ENCODE peak calls at places on chromosomes 2 and 18, in six cellular contexts. M is effector memory CD4-positive, alpha-beta T cell; H is SJSA1; K is CD4-positive, CD25-positive, alpha-beta regulatory T cell; V is MM.1S; W is transverse colon. J is an unnamed sample. For H3K9me3, the result is how much of the 10 kb centered on the place peaks cover.

GRCh38 chr18:5582054-5582453 is 38.3 kb upstream of the EPB41L3 start:
- DNase-seq in K (no peak), W (no peak), M (no peak), H (peak), V (no peak), J (no peak)

GRCh38 chr18:49884959-49885358 is 71.6 kb upstream of the ACAA2 start:
- DNase-seq in M (no peak), W (no peak), H (no peak), V (no peak), K (no peak), J (no peak)

GRCh38 chr2:119383410-119384140 is 16.8 kb downstream of the DBI start:
- DNase-seq in H (no peak), M (no peak), K (no peak), W (no peak), V (no peak), J (no peak)

GRCh38 chr18:48973731-48974130 is 23.0 kb upstream of the SMAD7 start:
- DNase-seq in M (no peak), V (no peak), W (peak), K (no peak), H (no peak), J (no peak)

GRCh38 chr18:60413944-60414547 is 41.5 kb upstream of the MC4R start:
- DNase-seq in H (no peak), M (no peak), V (no peak), W (peak), K (no peak), J (no peak)

GRCh38 chr2:222897898-222898297 is 37.1 kb downstream of the ACSL3 start:
- DNase-seq in V (no peak), M (no peak), W (no peak), H (no peak), K (no peak), J (no peak)

GRCh38 chr18:3340015-3340681 is 78.2 kb downstream of the MYL12B start:
- DNase-seq in K (no peak), V (no peak), M (no peak), W (no peak), H (no peak), J (no peak)

GRCh38 chr18:75204978-75205759 is 3.8 kb downstream of the PTGR3 start:
- DNase-seq in M (no peak), W (no peak), K (no peak), H (no peak), V (no peak), J (no peak)

GRCh38 chr2:61512768-61513398 is 25.3 kb downstream of the XPO1 start:
- DNase-seq in K (no peak), H (no peak), W (peak), V (no peak), M (no peak), J (no peak)

GRCh38 chr2:128623776-128624424 is 305.2 kb upstream of the HS6ST1 start:
- DNase-seq in H (peak), M (no peak), W (no peak), V (peak), K (no peak), J (no peak)

GRCh38 chr2:121626777-121627524 is 22.3 kb downstream of the CLASP1 start:
- DNase-seq in H (no peak), W (peak), M (no peak), K (no peak), V (no peak), J (no peak)

GRCh38 chr18:41657189-41657588 is 297.8 kb upstream of the PIK3C3 start:
- DNase-seq in W (no peak), M (no peak), V (no peak), H (no peak), K (no peak), J (no peak)

GRCh38 chr2:219060821-219061791 is at the start of gene IHH:
- DNase-seq in K (no peak), V (no peak), W (peak), M (no peak), H (no peak), J (no peak)

GRCh38 chr18:36663312-36663711 is 165.5 kb downstream of the TPGS2 start:
- DNase-seq in V (no peak), H (no peak), K (no peak), M (no peak), W (no peak), J (no peak)

GRCh38 chr18:59249186-59249774 is 24.0 kb downstream of the RAX start:
- DNase-seq in W (peak), M (no peak), H (peak), V (peak), K (no peak), J (no peak)

GRCh38 chr2:1601064-1601405 is 143.3 kb downstream of the PXDN start:
- DNase-seq in H (no peak), V (no peak), W (no peak), K (no peak), M (no peak), J (no peak)

GRCh38 chr2:149068996-149069888 is 30.7 kb downstream of the LYPD6B start:
- DNase-seq in H (peak), K (no peak), V (no peak), W (no peak), M (peak), J (no peak)

GRCh38 chr2:14231499-14231898 is 401.0 kb upstream of the LRATD1 start:
- DNase-seq in M (no peak), V (no peak), K (no peak), H (no peak), W (no peak), J (no peak)

GRCh38 chr2:226187601-226188000 is 612.0 kb downstream of the IRS1 start:
- DNase-seq in V (no peak), M (no peak), K (no peak), H (peak), W (no peak), J (no peak)

GRCh38 chr18:68714356-68714706 is 577 bp downstream of the TMX3 start:
- DNase-seq in M (no peak), V (peak), H (no peak), W (peak), K (peak), J (no peak)

GRCh38 chr18:50610349-50610748 is 50.5 kb downstream of the MAPK4 start:
- DNase-seq in V (no peak), K (no peak), H (no peak), M (no peak), W (no peak), J (no peak)

GRCh38 chr2:184877909-184878308 is 279.6 kb downstream of the ZNF804A start:
- DNase-seq in K (no peak), V (no peak), H (no peak), W (no peak), M (no peak), J (no peak)

GRCh38 chr2:30984141-30984540 is 154.1 kb downstream of the GALNT14 start:
- DNase-seq in V (no peak), M (no peak), H (no peak), W (no peak), K (no peak), J (no peak)

GRCh38 chr2:18266188-18266587 is 294.3 kb downstream of the RDH14 start:
- DNase-seq in K (no peak), W (no peak), M (no peak), V (no peak), H (no peak), J (no peak)

DNA sequence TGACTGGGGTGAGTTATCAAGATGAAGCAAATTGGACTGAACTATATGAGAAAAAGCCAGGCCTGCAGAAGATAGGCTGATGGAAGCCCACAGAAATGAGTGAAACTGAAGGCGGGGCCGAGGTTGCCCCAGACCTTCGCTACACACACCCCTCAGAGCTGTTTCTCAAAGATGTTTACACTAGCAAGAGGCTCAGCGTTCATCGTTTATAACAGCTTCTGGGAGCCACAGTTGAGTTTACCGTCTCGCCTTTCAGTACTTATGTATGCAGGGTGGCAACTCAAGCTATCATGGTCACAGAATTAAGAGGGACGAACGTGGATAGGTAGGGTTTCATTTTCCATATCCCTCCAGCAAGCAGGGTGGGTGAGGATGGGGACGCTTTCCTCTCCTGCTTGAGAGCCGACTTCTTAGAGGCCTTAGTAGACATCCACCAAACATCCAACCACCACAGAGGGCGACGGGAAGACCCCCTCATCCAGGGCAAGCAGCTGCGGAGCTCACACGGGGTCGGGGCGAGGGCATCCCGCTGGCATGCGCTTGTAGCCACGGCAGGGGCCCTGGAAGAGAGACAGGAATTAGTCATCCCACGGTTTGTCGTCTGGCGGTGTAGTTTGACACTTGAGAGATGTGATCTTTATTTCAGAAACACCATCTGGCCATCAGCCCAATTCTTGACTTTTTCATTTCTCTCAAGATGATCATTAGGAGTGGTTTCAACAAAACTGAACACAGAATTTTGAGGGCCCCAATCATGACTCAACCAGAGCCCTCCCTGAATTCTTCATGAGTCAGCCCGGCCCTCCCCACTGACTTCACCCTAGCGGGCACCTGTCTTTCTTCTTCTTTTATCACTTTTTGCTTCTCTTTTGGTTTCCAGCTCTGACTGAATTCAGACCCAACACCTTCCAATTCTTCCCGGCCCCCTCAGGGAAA is 109.1 kb upstream of the CTDP1 start:
- DNase-seq in W (peak), M (no peak), H (peak), V (no peak), K (no peak), J (no peak)
- H3K4me3 ChIP-seq in W (no peak), M (no peak), H (peak), V (no peak), K (no peak), J (no peak)

GRCh38 chr2:238478216-238478615 is 51.5 kb downstream of the ASB1 start:
- DNase-seq in W (no peak), V (no peak), M (no peak), H (no peak), K (no peak), J (no peak)
- H3K9me3 ChIP-seq in W (under half), V (under half), M (under half), H (under half), K (under half), J (under half)

GRCh38 chr18:9123520-9123919 is 13.1 kb upstream of the ANKRD12 start:
- DNase-seq in V (peak), H (no peak), M (no peak), W (no peak), K (no peak), J (no peak)

GRCh38 chr18:9130806-9131205 is 5.8 kb upstream of the ANKRD12 start:
- DNase-seq in V (no peak), K (no peak), M (no peak), W (no peak), H (no peak), J (no peak)

GRCh38 chr18:9130195-9130594 is 6.4 kb upstream of the ANKRD12 start:
- DNase-seq in V (no peak), K (no peak), H (no peak), W (no peak), M (no peak), J (no peak)

GRCh38 chr18:9124824-9125223 is 11.8 kb upstream of the ANKRD12 start:
- DNase-seq in H (no peak), W (no peak), V (no peak), K (no peak), M (no peak), J (no peak)

GRCh38 chr18:9126337-9126736 is 10.2 kb upstream of the ANKRD12 start:
- DNase-seq in M (no peak), W (no peak), H (no peak), V (no peak), K (no peak), J (no peak)
- H3K4me3 ChIP-seq in M (no peak), W (no peak), H (no peak), V (no peak), K (no peak), J (no peak)

GRCh38 chr2:535222-535621 is 142.0 kb downstream of the TMEM18 start:
- DNase-seq in V (no peak), W (no peak), H (no peak), M (no peak), K (no peak), J (no peak)
- H3K9me3 ChIP-seq in V (under half), W (under half), H (under half), M (under half), K (under half), J (under half)

DNA sequence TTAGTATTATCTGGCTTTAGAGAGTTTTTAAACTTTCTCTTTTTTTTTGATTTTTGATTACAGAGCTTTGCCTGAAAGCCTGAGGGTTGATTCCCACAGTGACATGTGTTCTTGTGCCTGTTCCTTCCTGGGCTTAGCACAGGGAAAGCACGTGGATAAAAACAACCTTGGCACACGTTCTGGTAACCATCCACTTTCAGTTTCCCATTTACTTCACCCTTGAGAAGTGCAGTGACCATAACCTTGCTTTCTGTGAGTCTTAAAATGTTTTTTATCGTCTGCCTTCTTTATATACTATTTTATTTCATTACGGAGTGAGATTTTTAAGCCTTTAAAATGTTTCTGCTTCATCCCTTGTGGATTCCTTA is 11.5 kb downstream of the CD226 start:
- DNase-seq in K (no peak), H (no peak), V (no peak), M (no peak), W (no peak), J (no peak)
- H3K4me3 ChIP-seq in K (peak), H (no peak), V (no peak), M (peak), W (no peak), J (no peak)

DNA sequence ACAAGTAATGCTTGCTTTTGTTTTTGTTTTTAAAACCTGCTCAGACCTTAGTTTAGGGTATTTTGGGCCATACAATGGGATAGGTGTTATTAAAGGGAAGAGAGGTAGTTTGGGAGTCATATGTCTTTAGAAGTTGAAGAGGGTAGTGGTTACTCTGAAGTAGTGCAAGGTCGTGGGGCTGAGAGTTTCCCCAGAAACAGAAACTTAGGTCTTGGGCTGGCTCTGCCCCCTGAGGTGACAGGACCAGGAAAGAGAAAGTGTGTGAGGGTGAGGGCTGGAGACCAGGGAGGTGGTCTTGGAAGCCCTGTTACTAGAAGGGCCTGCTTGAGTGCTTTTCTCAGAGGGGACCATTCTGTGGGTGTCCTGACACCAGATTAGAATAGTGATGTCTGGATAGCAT is 500.5 kb upstream of the SPHKAP start:
- DNase-seq in H (no peak), K (no peak), V (no peak), M (no peak), W (no peak), J (no peak)
- H3K9me3 ChIP-seq in H (under half), K (under half), V (under half), M (under half), W (under half), J (under half)

GRCh38 chr2:74079522-74080341 is 68.0 kb downstream of the BOLA3 start:
- DNase-seq in W (peak), K (no peak), V (no peak), M (no peak), H (no peak), J (no peak)
- H3K4me3 ChIP-seq in W (no peak), K (no peak), V (no peak), M (no peak), H (no peak), J (no peak)